ENCODE peak calls at places on chromosomes 12 and 14, in ten cellular contexts. Y is suprapubic skin; R is erythroblast; N is activated naive CD4-positive, alpha-beta T cell; B is SW480; X is psoas muscle; J is right atrium auricular region; A is activated T-cell treated with anti-CD3 and anti-CD28 coated beads, Interleukin-2, amount 50 U/mL, for 72 hours; S is T-helper 9 cell; E is NCI-H1105. I is an unnamed sample.

GRCh38 chr12:124098101-124098757 is 125.2 kb downstream of the ZNF664 start:
- DNase-seq in X (no peak), R (no peak), S (no peak), Y (no peak), N (no peak), B (no peak), A (no peak), E (no peak), J (no peak), I (no peak)

GRCh38 chr12:121903202-121903601 is 14.6 kb downstream of the PSMD9 start:
- DNase-seq in N (no peak), R (peak; percentile 79), A (no peak), S (no peak), Y (no peak), X (no peak), B (no peak), J (no peak), E (no peak), I (no peak)

GRCh38 chr14:60183724-60184596 is 18.8 kb upstream of the DHRS7 start:
- DNase-seq in A (peak; percentile 40), R (peak; percentile 84), J (no peak), B (peak; percentile 60), X (no peak), S (no peak), E (peak; percentile 64), N (no peak), Y (no peak), I (peak; percentile 84)

GRCh38 chr12:20188930-20189653 is 179.2 kb upstream of the PDE3A start:
- DNase-seq in X (no peak), S (no peak), Y (no peak), R (no peak), N (no peak), A (no peak), J (no peak), B (no peak), E (no peak), I (peak; percentile 47)

GRCh38 chr12:51926718-51927117 is 19.4 kb downstream of the ACVRL1 start:
- DNase-seq in N (peak; percentile 4), E (no peak), S (peak; percentile 29), X (no peak), A (peak; percentile 60), Y (no peak), R (peak; percentile 60), B (peak; percentile 39), J (no peak), I (peak; percentile 64)

GRCh38 chr14:29518335-29518734 is 409.3 kb downstream of the PRKD1 start:
- DNase-seq in A (no peak), X (no peak), J (no peak), N (no peak), B (no peak), S (no peak), Y (no peak), R (no peak), E (no peak), I (no peak)

GRCh38 chr12:132429122-132429931 is 60.6 kb upstream of the FBRSL1 start:
- DNase-seq in S (no peak), X (no peak), Y (no peak), A (no peak), E (peak; percentile 61), B (peak; percentile 65), N (no peak), R (no peak), J (no peak), I (peak; percentile 57)

GRCh38 chr12:110921262-110921661 is 883 bp upstream of the MYL2 start:
- DNase-seq in R (no peak), J (no peak), X (no peak), S (no peak), E (no peak), N (no peak), Y (no peak), A (no peak), B (no peak), I (no peak)

GRCh38 chr12:112988224-112988623 is 9.9 kb downstream of the OAS2 start:
- DNase-seq in X (no peak), Y (no peak), N (no peak), R (no peak), E (no peak), A (peak; percentile 21), J (no peak), B (no peak), S (no peak), I (no peak)

GRCh38 chr12:23640754-23641153 is 308.7 kb downstream of the SOX5 start:
- DNase-seq in X (no peak), E (peak; percentile 83), B (peak; percentile 36), J (no peak), A (no peak), S (no peak), Y (no peak), R (no peak), N (no peak), I (no peak)

GRCh38 chr12:81859521-81859920 is 100.4 kb upstream of the PPFIA2 start:
- DNase-seq in J (no peak), N (no peak), S (no peak), Y (no peak), B (no peak), X (no peak), R (no peak), A (no peak), E (no peak), I (no peak)

GRCh38 chr12:113049976-113050742 is 6.4 kb upstream of the DTX1 start:
- DNase-seq in Y (no peak), B (peak; percentile 47), J (no peak), A (no peak), S (no peak), N (no peak), E (no peak), R (no peak), X (no peak), I (no peak)

GRCh38 chr12:49553512-49554088 is 14.3 kb downstream of the MCRS1 start:
- DNase-seq in Y (no peak), A (no peak), X (no peak), N (no peak), J (no peak), R (peak; percentile 38), B (peak; percentile 65), E (peak; percentile 49), S (no peak), I (no peak)

GRCh38 chr14:100566119-100566518 is 21.1 kb downstream of the BEGAIN start:
- DNase-seq in A (no peak), B (peak; percentile 53), S (no peak), N (no peak), R (no peak), J (no peak), Y (no peak), E (no peak), X (no peak), I (no peak)

GRCh38 chr12:29733060-29733459 is 50.7 kb downstream of the TMTC1 start:
- DNase-seq in E (no peak), A (peak; percentile 3), J (no peak), N (no peak), Y (no peak), R (no peak), S (no peak), X (no peak), B (no peak), I (no peak)

GRCh38 chr12:46374711-46375110 is 2.1 kb upstream of the SLC38A2 start:
- DNase-seq in X (no peak), N (no peak), R (no peak), J (no peak), Y (no peak), S (no peak), E (no peak), B (no peak), A (no peak), I (no peak)

GRCh38 chr14:59254146-59254910 is 65.9 kb downstream of the DAAM1 start:
- DNase-seq in S (no peak), E (no peak), B (no peak), X (peak; percentile 46), R (peak; percentile 10), N (no peak), J (peak; percentile 80), A (no peak), Y (no peak), I (peak; percentile 67)

GRCh38 chr12:103841690-103842584 is 903 bp upstream of the NT5DC3 start:
- DNase-seq in J (no peak), S (peak; percentile 14), E (peak; percentile 26), X (peak; percentile 37), N (no peak), Y (no peak), A (peak; percentile 62), B (peak; percentile 95), R (peak; percentile 65), I (peak; percentile 59)

GRCh38 chr14:101480747-101481530 is 80.4 kb upstream of the DIO3 start:
- DNase-seq in B (no peak), X (no peak), S (no peak), A (no peak), N (no peak), E (no peak), R (no peak), J (no peak), Y (peak; percentile 67), I (peak; percentile 68)

GRCh38 chr14:102928412-102929348 is 6.2 kb downstream of the AMN start:
- DNase-seq in X (peak; percentile 60), B (peak; percentile 74), Y (peak; percentile 86), R (peak; percentile 70), A (peak; percentile 70), J (no peak), E (peak; percentile 74), S (peak; percentile 73), N (no peak), I (peak; percentile 93)

GRCh38 chr14:26765768-26766550 is 168.1 kb upstream of the NOVA1 start:
- DNase-seq in N (no peak), B (no peak), X (peak; percentile 58), S (no peak), A (no peak), J (peak; percentile 72), R (no peak), E (no peak), Y (no peak), I (peak; percentile 12)

GRCh38 chr14:38197761-38198345 is 9.9 kb upstream of the SSTR1 start:
- DNase-seq in X (no peak), Y (no peak), S (no peak), R (no peak), N (no peak), A (no peak), E (no peak), B (peak; percentile 59), J (no peak), I (no peak)

GRCh38 chr14:68664225-68664681 is 128.6 kb downstream of the ZFP36L1 start:
- DNase-seq in R (no peak), N (no peak), S (no peak), A (peak; percentile 65), E (no peak), J (peak; percentile 38), B (no peak), Y (no peak), X (no peak), I (no peak)

GRCh38 chr12:2960996-2961616 is 1.9 kb downstream of the TEAD4 start:
- DNase-seq in J (no peak), N (no peak), B (no peak), Y (no peak), X (no peak), E (no peak), A (no peak), R (no peak), S (no peak), I (no peak)

GRCh38 chr12:97082029-97082428 is 175.0 kb downstream of the NEDD1 start:
- DNase-seq in E (no peak), N (no peak), R (no peak), X (no peak), J (no peak), Y (no peak), B (no peak), A (no peak), S (no peak), I (no peak)

GRCh38 chr12:39329876-39330275 is 113.0 kb downstream of the KIF21A start:
- DNase-seq in R (no peak), B (no peak), Y (no peak), S (no peak), E (no peak), J (no peak), N (no peak), A (no peak), X (no peak), I (no peak)

GRCh38 chr12:1122803-1123202 is 131.8 kb downstream of the ERC1 start:
- DNase-seq in A (no peak), N (no peak), S (peak; percentile 36), J (no peak), R (peak; percentile 66), E (no peak), Y (no peak), X (no peak), B (no peak), I (no peak)

GRCh38 chr12:72093424-72093823 is 154.8 kb downstream of the TPH2 start:
- DNase-seq in R (no peak), S (no peak), E (no peak), B (no peak), Y (no peak), A (no peak), X (no peak), J (no peak), N (no peak), I (no peak)